ENCODE peak calls at places on chromosomes 12 and 14, in ten cellular contexts. One of them, this sample, is unnamed.

GRCh38 chr12:46752396-46752795 is 73.4 kb downstream of the SLC38A4 start:
- DNase-seq in activated naive CD8-positive, alpha-beta T cell treated with anti-CD3 and anti-CD28 coated beads, Interleukin-2, amount 50 U/mL, for 24 hours: no peak
- DNase-seq in NB4: no peak
- DNase-seq in prostate gland: no peak
- DNase-seq in NCI-H226: no peak
- DNase-seq in Kasumi-1: no peak
- DNase-seq in RWPE2: no peak
- DNase-seq in NCI-H2081: no peak
- DNase-seq in glomerular endothelial cell: no peak
- DNase-seq in left cardiac atrium: no peak
- DNase-seq in this sample: no peak

GRCh38 chr12:20588057-20588456 is 107.1 kb upstream of the SLCO1C1 start:
- DNase-seq in activated naive CD8-positive, alpha-beta T cell treated with anti-CD3 and anti-CD28 coated beads, Interleukin-2, amount 50 U/mL, for 24 hours: no peak
- DNase-seq in NB4: no peak
- DNase-seq in prostate gland: no peak
- DNase-seq in NCI-H226: no peak
- DNase-seq in Kasumi-1: no peak
- DNase-seq in RWPE2: no peak
- DNase-seq in NCI-H2081: peak; percentile 13
- DNase-seq in glomerular endothelial cell: no peak
- DNase-seq in left cardiac atrium: no peak
- DNase-seq in this sample: no peak

GRCh38 chr12:49728446-49728845 is 12.9 kb upstream of the TMBIM6 start:
- DNase-seq in activated naive CD8-positive, alpha-beta T cell treated with anti-CD3 and anti-CD28 coated beads, Interleukin-2, amount 50 U/mL, for 24 hours: no peak
- DNase-seq in NB4: no peak
- DNase-seq in prostate gland: no peak
- DNase-seq in NCI-H226: no peak
- DNase-seq in Kasumi-1: no peak
- DNase-seq in RWPE2: no peak
- DNase-seq in NCI-H2081: no peak
- DNase-seq in glomerular endothelial cell: no peak
- DNase-seq in left cardiac atrium: no peak
- DNase-seq in this sample: no peak

GRCh38 chr12:58575281-58575680 is 345.0 kb downstream of the LRIG3 start:
- DNase-seq in activated naive CD8-positive, alpha-beta T cell treated with anti-CD3 and anti-CD28 coated beads, Interleukin-2, amount 50 U/mL, for 24 hours: no peak
- DNase-seq in NB4: peak; percentile 30
- DNase-seq in prostate gland: no peak
- DNase-seq in NCI-H226: no peak
- DNase-seq in Kasumi-1: peak; percentile 84
- DNase-seq in RWPE2: no peak
- DNase-seq in NCI-H2081: no peak
- DNase-seq in glomerular endothelial cell: no peak
- DNase-seq in left cardiac atrium: no peak
- DNase-seq in this sample: no peak

GRCh38 chr14:99133563-99134332 is 138.2 kb downstream of the BCL11B start:
- DNase-seq in activated naive CD8-positive, alpha-beta T cell treated with anti-CD3 and anti-CD28 coated beads, Interleukin-2, amount 50 U/mL, for 24 hours: no peak
- DNase-seq in NB4: no peak
- DNase-seq in prostate gland: peak; percentile 49
- DNase-seq in NCI-H226: no peak
- DNase-seq in Kasumi-1: no peak
- DNase-seq in RWPE2: no peak
- DNase-seq in NCI-H2081: no peak
- DNase-seq in glomerular endothelial cell: no peak
- DNase-seq in left cardiac atrium: no peak
- DNase-seq in this sample: no peak

GRCh38 chr14:33596211-33597080 is 354.4 kb downstream of the EGLN3 start:
- DNase-seq in activated naive CD8-positive, alpha-beta T cell treated with anti-CD3 and anti-CD28 coated beads, Interleukin-2, amount 50 U/mL, for 24 hours: no peak
- DNase-seq in NB4: no peak
- DNase-seq in prostate gland: no peak
- DNase-seq in NCI-H226: no peak
- DNase-seq in Kasumi-1: no peak
- DNase-seq in RWPE2: no peak
- DNase-seq in NCI-H2081: no peak
- DNase-seq in glomerular endothelial cell: no peak
- DNase-seq in left cardiac atrium: no peak
- DNase-seq in this sample: no peak

GRCh38 chr14:106491851-106492250 is 965.5 kb downstream of the TMEM121 start:
- DNase-seq in activated naive CD8-positive, alpha-beta T cell treated with anti-CD3 and anti-CD28 coated beads, Interleukin-2, amount 50 U/mL, for 24 hours: peak; percentile 37
- DNase-seq in NB4: peak; percentile 7
- DNase-seq in prostate gland: no peak
- DNase-seq in NCI-H226: no peak
- DNase-seq in Kasumi-1: no peak
- DNase-seq in RWPE2: no peak
- DNase-seq in NCI-H2081: no peak
- DNase-seq in glomerular endothelial cell: no peak
- DNase-seq in left cardiac atrium: no peak
- DNase-seq in this sample: no peak

GRCh38 chr12:103956515-103957027 is 9.1 kb upstream of the TDG start:
- DNase-seq in activated naive CD8-positive, alpha-beta T cell treated with anti-CD3 and anti-CD28 coated beads, Interleukin-2, amount 50 U/mL, for 24 hours: no peak
- DNase-seq in NB4: no peak
- DNase-seq in prostate gland: no peak
- DNase-seq in NCI-H226: peak; percentile 3
- DNase-seq in Kasumi-1: no peak
- DNase-seq in RWPE2: no peak
- DNase-seq in NCI-H2081: peak; percentile 41
- DNase-seq in glomerular endothelial cell: no peak
- DNase-seq in left cardiac atrium: no peak
- DNase-seq in this sample: no peak

GRCh38 chr14:58479975-58480374 is 52.5 kb downstream of the KIAA0586 start:
- DNase-seq in activated naive CD8-positive, alpha-beta T cell treated with anti-CD3 and anti-CD28 coated beads, Interleukin-2, amount 50 U/mL, for 24 hours: no peak
- DNase-seq in NB4: peak; percentile 60
- DNase-seq in prostate gland: no peak
- DNase-seq in NCI-H226: no peak
- DNase-seq in Kasumi-1: peak; percentile 72
- DNase-seq in RWPE2: no peak
- DNase-seq in NCI-H2081: no peak
- DNase-seq in glomerular endothelial cell: no peak
- DNase-seq in left cardiac atrium: no peak
- DNase-seq in this sample: no peak

GRCh38 chr14:94575730-94576585 is 5.3 kb upstream of the SERPINA5 start:
- DNase-seq in activated naive CD8-positive, alpha-beta T cell treated with anti-CD3 and anti-CD28 coated beads, Interleukin-2, amount 50 U/mL, for 24 hours: no peak
- DNase-seq in NB4: no peak
- DNase-seq in prostate gland: no peak
- DNase-seq in NCI-H226: no peak
- DNase-seq in Kasumi-1: no peak
- DNase-seq in RWPE2: no peak
- DNase-seq in NCI-H2081: no peak
- DNase-seq in glomerular endothelial cell: no peak
- DNase-seq in left cardiac atrium: no peak
- DNase-seq in this sample: no peak

GRCh38 chr12:57780284-57780897 is 2.2 kb upstream of the TSFM start:
- DNase-seq in activated naive CD8-positive, alpha-beta T cell treated with anti-CD3 and anti-CD28 coated beads, Interleukin-2, amount 50 U/mL, for 24 hours: no peak
- DNase-seq in NB4: no peak
- DNase-seq in prostate gland: no peak
- DNase-seq in NCI-H226: no peak
- DNase-seq in Kasumi-1: no peak
- DNase-seq in RWPE2: no peak
- DNase-seq in NCI-H2081: no peak
- DNase-seq in glomerular endothelial cell: no peak
- DNase-seq in left cardiac atrium: no peak
- DNase-seq in this sample: no peak

GRCh38 chr14:23140389-23140788 is 21.3 kb upstream of the CEBPE start:
- DNase-seq in activated naive CD8-positive, alpha-beta T cell treated with anti-CD3 and anti-CD28 coated beads, Interleukin-2, amount 50 U/mL, for 24 hours: no peak
- DNase-seq in NB4: no peak
- DNase-seq in prostate gland: no peak
- DNase-seq in NCI-H226: no peak
- DNase-seq in Kasumi-1: no peak
- DNase-seq in RWPE2: no peak
- DNase-seq in NCI-H2081: no peak
- DNase-seq in glomerular endothelial cell: no peak
- DNase-seq in left cardiac atrium: no peak
- DNase-seq in this sample: no peak

GRCh38 chr14:74141703-74142102 is 56.9 kb downstream of the LIN52 start:
- DNase-seq in activated naive CD8-positive, alpha-beta T cell treated with anti-CD3 and anti-CD28 coated beads, Interleukin-2, amount 50 U/mL, for 24 hours: no peak
- DNase-seq in NB4: no peak
- DNase-seq in prostate gland: no peak
- DNase-seq in NCI-H226: no peak
- DNase-seq in Kasumi-1: no peak
- DNase-seq in RWPE2: no peak
- DNase-seq in NCI-H2081: no peak
- DNase-seq in glomerular endothelial cell: no peak
- DNase-seq in left cardiac atrium: no peak
- DNase-seq in this sample: no peak

GRCh38 chr12:122206976-122207375 is 3.5 kb downstream of the B3GNT4 start:
- DNase-seq in activated naive CD8-positive, alpha-beta T cell treated with anti-CD3 and anti-CD28 coated beads, Interleukin-2, amount 50 U/mL, for 24 hours: no peak
- DNase-seq in NB4: no peak
- DNase-seq in prostate gland: no peak
- DNase-seq in NCI-H226: no peak
- DNase-seq in Kasumi-1: no peak
- DNase-seq in RWPE2: no peak
- DNase-seq in NCI-H2081: no peak
- DNase-seq in glomerular endothelial cell: no peak
- DNase-seq in left cardiac atrium: no peak
- DNase-seq in this sample: no peak

GRCh38 chr12:125221602-125222001 is 156.4 kb downstream of the AACS start:
- DNase-seq in activated naive CD8-positive, alpha-beta T cell treated with anti-CD3 and anti-CD28 coated beads, Interleukin-2, amount 50 U/mL, for 24 hours: no peak
- DNase-seq in NB4: no peak
- DNase-seq in prostate gland: no peak
- DNase-seq in NCI-H226: no peak
- DNase-seq in Kasumi-1: no peak
- DNase-seq in RWPE2: no peak
- DNase-seq in NCI-H2081: no peak
- DNase-seq in glomerular endothelial cell: no peak
- DNase-seq in left cardiac atrium: no peak
- DNase-seq in this sample: no peak

GRCh38 chr14:95507701-95508103 is 8.7 kb downstream of the SYNE3 start:
- DNase-seq in activated naive CD8-positive, alpha-beta T cell treated with anti-CD3 and anti-CD28 coated beads, Interleukin-2, amount 50 U/mL, for 24 hours: peak; percentile 40
- DNase-seq in NB4: peak; percentile 71
- DNase-seq in prostate gland: no peak
- DNase-seq in NCI-H226: peak; percentile 78
- DNase-seq in Kasumi-1: peak; percentile 45
- DNase-seq in RWPE2: peak; percentile 79
- DNase-seq in NCI-H2081: no peak
- DNase-seq in glomerular endothelial cell: no peak
- DNase-seq in left cardiac atrium: peak; percentile 66
- DNase-seq in this sample: no peak

GRCh38 chr14:82313889-82314288 is 780.2 kb upstream of the SEL1L start:
- DNase-seq in activated naive CD8-positive, alpha-beta T cell treated with anti-CD3 and anti-CD28 coated beads, Interleukin-2, amount 50 U/mL, for 24 hours: no peak
- DNase-seq in NB4: no peak
- DNase-seq in prostate gland: peak; percentile 25
- DNase-seq in NCI-H226: no peak
- DNase-seq in Kasumi-1: no peak
- DNase-seq in RWPE2: no peak
- DNase-seq in NCI-H2081: peak; percentile 98
- DNase-seq in glomerular endothelial cell: no peak
- DNase-seq in left cardiac atrium: no peak
- DNase-seq in this sample: no peak

GRCh38 chr12:45216297-45216982 is 545 bp downstream of the ANO6 start:
- DNase-seq in activated naive CD8-positive, alpha-beta T cell treated with anti-CD3 and anti-CD28 coated beads, Interleukin-2, amount 50 U/mL, for 24 hours: peak; percentile 54
- DNase-seq in NB4: peak; percentile 75
- DNase-seq in prostate gland: peak; percentile 39
- DNase-seq in NCI-H226: peak; percentile 35
- DNase-seq in Kasumi-1: peak; percentile 42
- DNase-seq in RWPE2: no peak
- DNase-seq in NCI-H2081: peak; percentile 53
- DNase-seq in glomerular endothelial cell: no peak
- DNase-seq in left cardiac atrium: peak; percentile 60
- DNase-seq in this sample: no peak

GRCh38 chr14:20714593-20715250 is 26.2 kb downstream of the ANG start:
- DNase-seq in activated naive CD8-positive, alpha-beta T cell treated with anti-CD3 and anti-CD28 coated beads, Interleukin-2, amount 50 U/mL, for 24 hours: no peak
- DNase-seq in NB4: peak; percentile 38
- DNase-seq in prostate gland: peak; percentile 82
- DNase-seq in NCI-H226: no peak
- DNase-seq in Kasumi-1: no peak
- DNase-seq in RWPE2: no peak
- DNase-seq in NCI-H2081: no peak
- DNase-seq in glomerular endothelial cell: no peak
- DNase-seq in left cardiac atrium: peak; percentile 76
- DNase-seq in this sample: no peak

GRCh38 chr14:79576434-79576833 is 634.9 kb downstream of the DIO2 start:
- DNase-seq in activated naive CD8-positive, alpha-beta T cell treated with anti-CD3 and anti-CD28 coated beads, Interleukin-2, amount 50 U/mL, for 24 hours: no peak
- DNase-seq in NB4: no peak
- DNase-seq in prostate gland: no peak
- DNase-seq in NCI-H226: no peak
- DNase-seq in Kasumi-1: no peak
- DNase-seq in RWPE2: no peak
- DNase-seq in NCI-H2081: no peak
- DNase-seq in glomerular endothelial cell: no peak
- DNase-seq in left cardiac atrium: no peak
- DNase-seq in this sample: no peak

GRCh38 chr14:74290415-74290814 is 12.3 kb downstream of the ABCD4 start:
- DNase-seq in activated naive CD8-positive, alpha-beta T cell treated with anti-CD3 and anti-CD28 coated beads, Interleukin-2, amount 50 U/mL, for 24 hours: no peak
- DNase-seq in NB4: peak; percentile 25
- DNase-seq in prostate gland: no peak
- DNase-seq in NCI-H226: no peak
- DNase-seq in Kasumi-1: peak; percentile 25
- DNase-seq in RWPE2: no peak
- DNase-seq in NCI-H2081: peak; percentile 19
- DNase-seq in glomerular endothelial cell: no peak
- DNase-seq in left cardiac atrium: no peak
- DNase-seq in this sample: no peak

GRCh38 chr12:60921541-60921940 is 1325.7 kb downstream of the SLC16A7 start:
- DNase-seq in activated naive CD8-positive, alpha-beta T cell treated with anti-CD3 and anti-CD28 coated beads, Interleukin-2, amount 50 U/mL, for 24 hours: no peak
- DNase-seq in NB4: no peak
- DNase-seq in prostate gland: no peak
- DNase-seq in NCI-H226: no peak
- DNase-seq in Kasumi-1: no peak
- DNase-seq in RWPE2: no peak
- DNase-seq in NCI-H2081: no peak
- DNase-seq in glomerular endothelial cell: no peak
- DNase-seq in left cardiac atrium: no peak
- DNase-seq in this sample: no peak

GRCh38 chr12:71780207-71780822 is 25.7 kb downstream of the RAB21 start:
- DNase-seq in activated naive CD8-positive, alpha-beta T cell treated with anti-CD3 and anti-CD28 coated beads, Interleukin-2, amount 50 U/mL, for 24 hours: peak; percentile 48
- DNase-seq in NB4: peak; percentile 63
- DNase-seq in prostate gland: peak; percentile 20
- DNase-seq in NCI-H226: peak; percentile 12
- DNase-seq in Kasumi-1: peak; percentile 69
- DNase-seq in RWPE2: no peak
- DNase-seq in NCI-H2081: peak; percentile 45
- DNase-seq in glomerular endothelial cell: peak; percentile 33
- DNase-seq in left cardiac atrium: peak; percentile 31
- DNase-seq in this sample: no peak

GRCh38 chr14:56945291-56945690 is 135.0 kb upstream of the OTX2 start:
- DNase-seq in activated naive CD8-positive, alpha-beta T cell treated with anti-CD3 and anti-CD28 coated beads, Interleukin-2, amount 50 U/mL, for 24 hours: no peak
- DNase-seq in NB4: no peak
- DNase-seq in prostate gland: no peak
- DNase-seq in NCI-H226: no peak
- DNase-seq in Kasumi-1: no peak
- DNase-seq in RWPE2: no peak
- DNase-seq in NCI-H2081: no peak
- DNase-seq in glomerular endothelial cell: no peak
- DNase-seq in left cardiac atrium: no peak
- DNase-seq in this sample: no peak

GRCh38 chr12:6104027-6104426 is 20.4 kb downstream of the VWF start:
- DNase-seq in activated naive CD8-positive, alpha-beta T cell treated with anti-CD3 and anti-CD28 coated beads, Interleukin-2, amount 50 U/mL, for 24 hours: no peak
- DNase-seq in NB4: no peak
- DNase-seq in prostate gland: no peak
- DNase-seq in NCI-H226: no peak
- DNase-seq in Kasumi-1: no peak
- DNase-seq in RWPE2: no peak
- DNase-seq in NCI-H2081: no peak
- DNase-seq in glomerular endothelial cell: no peak
- DNase-seq in left cardiac atrium: no peak
- DNase-seq in this sample: no peak

GRCh38 chr12:76299536-76300296 is 48.5 kb downstream of the BBS10 start:
- DNase-seq in activated naive CD8-positive, alpha-beta T cell treated with anti-CD3 and anti-CD28 coated beads, Interleukin-2, amount 50 U/mL, for 24 hours: no peak
- DNase-seq in NB4: no peak
- DNase-seq in prostate gland: no peak
- DNase-seq in NCI-H226: no peak
- DNase-seq in Kasumi-1: no peak
- DNase-seq in RWPE2: no peak
- DNase-seq in NCI-H2081: no peak
- DNase-seq in glomerular endothelial cell: no peak
- DNase-seq in left cardiac atrium: no peak
- DNase-seq in this sample: no peak

GRCh38 chr14:67579636-67580035 is 20.4 kb downstream of the PIGH start:
- DNase-seq in activated naive CD8-positive, alpha-beta T cell treated with anti-CD3 and anti-CD28 coated beads, Interleukin-2, amount 50 U/mL, for 24 hours: no peak
- DNase-seq in NB4: no peak
- DNase-seq in prostate gland: no peak
- DNase-seq in NCI-H226: no peak
- DNase-seq in Kasumi-1: no peak
- DNase-seq in RWPE2: peak; percentile 37
- DNase-seq in NCI-H2081: no peak
- DNase-seq in glomerular endothelial cell: no peak
- DNase-seq in left cardiac atrium: no peak
- DNase-seq in this sample: no peak

GRCh38 chr14:79246200-79246599 is 965.1 kb downstream of the DIO2 start:
- DNase-seq in activated naive CD8-positive, alpha-beta T cell treated with anti-CD3 and anti-CD28 coated beads, Interleukin-2, amount 50 U/mL, for 24 hours: no peak
- DNase-seq in NB4: no peak
- DNase-seq in prostate gland: no peak
- DNase-seq in NCI-H226: no peak
- DNase-seq in Kasumi-1: no peak
- DNase-seq in RWPE2: no peak
- DNase-seq in NCI-H2081: no peak
- DNase-seq in glomerular endothelial cell: no peak
- DNase-seq in left cardiac atrium: no peak
- DNase-seq in this sample: no peak

This sample was measured in pulmonary artery endothelial cell.